ENCODE peak calls at places on chromosomes 5 and 9, in nine cellular contexts. K is tibial nerve, I is transverse colon, Y is sigmoid colon, Z is SK-N-SH, W is stomach, C is upper lobe of left lung, H is esophagus muscularis mucosa, F is HepG2. L is an unnamed sample. For H3K27me3 and H3K36me3, the result is how much of the 10 kb centered on the place peaks cover.

GRCh38 chr5:72611111-72611724 is 104.0 kb upstream of the ZNF366 start:
- DNase-seq in W (peak), Y (peak), C (peak), I (peak), Z (peak), F (peak), H (no peak), K (peak), L (peak)

GRCh38 chr5:81601912-81602311 is 149.0 kb downstream of the SSBP2 start:
- DNase-seq in C (no peak), K (no peak), Z (no peak), W (no peak), H (no peak), F (no peak), Y (no peak), I (no peak), L (no peak)

GRCh38 chr5:173258466-173258865 is 23.5 kb upstream of the NKX2-5 start:
- DNase-seq in Z (no peak), W (no peak), I (no peak), C (no peak), H (no peak), K (no peak), F (no peak), Y (no peak), L (no peak)

GRCh38 chr5:140116716-140117115 is 2.8 kb downstream of the PURA start:
- DNase-seq in C (no peak), F (no peak), H (no peak), W (no peak), Y (no peak), K (no peak), Z (no peak), I (no peak), L (no peak)

GRCh38 chr5:92332039-92332438 is 948.9 kb upstream of the ARRDC3 start:
- DNase-seq in W (no peak), Z (no peak), F (no peak), K (no peak), Y (no peak), I (no peak), H (no peak), C (no peak), L (no peak)

GRCh38 chr5:158819840-158820620 is 279.7 kb downstream of the EBF1 start:
- DNase-seq in Y (no peak), K (no peak), C (no peak), I (no peak), Z (no peak), W (no peak), F (no peak), H (no peak), L (no peak)

GRCh38 chr5:148060881-148061280 is 2.9 kb upstream of the SPINK5 start:
- DNase-seq in F (no peak), W (no peak), H (no peak), I (no peak), K (no peak), Y (no peak), Z (no peak), C (no peak), L (no peak)

GRCh38 chr5:150186796-150187356 is 3.0 kb upstream of the SLC6A7 start:
- DNase-seq in I (no peak), H (no peak), C (no peak), Z (peak), K (no peak), Y (no peak), F (no peak), W (no peak), L (no peak)

GRCh38 chr9:112327718-112328450 is 5.5 kb downstream of the PTBP3 start:
- DNase-seq in W (no peak), Z (no peak), I (no peak), C (no peak), F (no peak), Y (no peak), K (no peak), H (no peak), L (no peak)

GRCh38 chr5:97550164-97550563 is 367.1 kb upstream of the RIOK2 start:
- DNase-seq in W (no peak), Y (no peak), Z (no peak), H (no peak), C (no peak), K (no peak), F (no peak), I (no peak), L (no peak)

GRCh38 chr5:74579215-74579614 is 61.3 kb downstream of the ENC1 start:
- DNase-seq in I (peak), C (no peak), F (no peak), K (no peak), H (no peak), Z (no peak), W (no peak), Y (no peak), L (no peak)

GRCh38 chr5:129724222-129724621 is 23.7 kb upstream of the MINAR2 start:
- DNase-seq in Y (no peak), C (no peak), H (no peak), K (no peak), W (no peak), I (no peak), Z (no peak), F (no peak), L (no peak)

DNA sequence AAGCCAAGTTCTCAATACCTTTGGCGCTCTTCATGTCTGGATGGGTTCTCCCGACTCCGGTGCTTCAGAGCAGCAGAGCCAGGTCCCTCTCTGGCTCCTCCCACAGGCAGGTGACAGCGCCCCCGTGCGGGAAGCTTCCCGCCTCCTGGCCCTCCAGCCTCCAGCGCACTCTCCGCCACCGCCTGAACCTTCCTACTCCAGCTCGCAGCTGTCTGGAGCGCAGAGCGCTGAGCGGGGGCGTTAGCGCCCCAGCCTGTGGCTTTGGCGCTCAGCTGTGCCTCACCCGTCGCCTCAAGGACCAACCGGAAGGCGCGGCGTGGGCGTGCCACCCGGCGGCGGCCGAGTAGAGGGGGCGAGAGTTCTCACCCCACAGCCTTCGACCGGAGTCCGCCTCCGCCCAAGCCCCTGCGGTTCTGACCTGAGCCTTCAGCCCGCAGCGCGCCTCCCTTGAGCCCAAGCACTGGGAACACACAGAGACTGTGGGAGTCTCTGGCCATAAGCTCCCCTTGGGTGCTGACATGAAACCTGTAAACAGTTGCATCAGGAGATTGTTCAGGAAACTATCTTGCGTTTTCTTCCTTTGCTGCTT is at the start of gene SLCO4C1:
- DNase-seq in H (no peak), C (peak), Z (peak), W (peak), I (peak), F (peak), K (no peak), Y (peak), L (no peak)
- H3K27me3 ChIP-seq in H (under half), C (under half), Z (under half), W (under half), I (under half), F (under half), K (under half), Y (under half), L (under half)

DNA sequence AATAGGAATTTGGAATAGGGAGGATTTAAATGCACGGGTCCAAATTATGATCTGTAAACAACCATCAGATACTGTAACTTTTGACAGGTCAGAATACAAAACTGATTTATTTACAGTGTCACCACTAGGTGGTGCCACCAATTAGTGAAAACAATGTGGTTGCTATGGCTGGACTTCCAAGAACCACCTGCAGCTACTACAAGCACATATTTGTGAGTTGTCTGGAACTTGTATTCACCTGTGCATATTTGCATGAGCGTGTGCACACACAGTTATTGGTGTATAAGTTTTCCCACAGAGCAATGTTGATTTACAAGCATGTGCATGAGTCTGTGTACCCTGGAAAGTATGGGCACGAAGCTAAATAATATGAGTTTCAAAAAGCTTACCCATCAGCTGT is 3.0 kb upstream of the HRCT1 start:
- DNase-seq in I (no peak), K (no peak), Z (peak), H (no peak), C (no peak), Y (no peak), W (no peak), F (peak), L (no peak)
- TF ChIP-seq EP300 in I (no peak), K (no peak), Z (no peak), H (no peak), C (no peak), Y (no peak), W (no peak), F (no peak), L (no peak)

GRCh38 chr5:14505310-14506140 is 76.1 kb upstream of the OTULINL start:
- DNase-seq in H (no peak), Y (no peak), C (no peak), K (no peak), I (no peak), F (no peak), W (no peak), Z (peak), L (no peak)

GRCh38 chr5:14503017-14503680 is 78.4 kb upstream of the OTULINL start:
- DNase-seq in C (no peak), H (no peak), F (no peak), I (no peak), W (no peak), Y (no peak), Z (no peak), K (no peak), L (no peak)

GRCh38 chr5:14504816-14505215 is 76.8 kb upstream of the OTULINL start:
- DNase-seq in Y (no peak), W (no peak), H (no peak), Z (no peak), F (no peak), C (no peak), K (no peak), I (no peak), L (no peak)

GRCh38 chr5:14503681-14504331 is 77.8 kb upstream of the OTULINL start:
- DNase-seq in C (no peak), Y (no peak), Z (no peak), H (no peak), I (no peak), W (no peak), F (no peak), K (no peak), L (no peak)

DNA sequence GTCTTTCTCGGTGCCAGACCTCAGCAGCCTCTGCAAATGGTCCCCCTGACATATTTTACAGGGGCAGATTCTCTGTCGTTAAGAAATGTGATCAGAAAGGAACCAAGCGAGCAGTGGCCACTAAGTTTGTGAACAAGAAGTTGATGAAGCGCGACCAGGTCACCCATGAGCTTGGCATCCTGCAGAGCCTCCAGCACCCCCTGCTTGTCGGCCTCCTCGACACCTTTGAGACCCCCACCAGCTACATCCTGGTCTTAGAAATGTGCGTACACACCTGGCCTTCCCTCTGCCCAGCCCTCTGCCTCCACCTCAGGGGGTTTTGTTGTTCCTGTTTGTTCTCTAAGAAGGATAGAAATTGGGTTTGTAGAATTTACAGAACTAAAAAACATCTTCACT is 77.3 kb upstream of the OTULINL start:
- DNase-seq in C (no peak), Z (no peak), K (no peak), I (no peak), F (no peak), W (no peak), Y (no peak), H (no peak), L (no peak)
- H3K36me3 ChIP-seq in C (half or more), Z (half or more), K (under half), I (under half), F (under half), W (half or more), Y (half or more), H (half or more), L (half or more)

GRCh38 chr5:146592342-146592741 is 76.4 kb upstream of the GPR151 start:
- DNase-seq in H (peak), Y (no peak), Z (no peak), K (no peak), F (no peak), W (no peak), I (no peak), C (no peak), L (no peak)
- H3K27me3 ChIP-seq in H (under half), Y (under half), Z (under half), K (under half), F (under half), W (under half), I (under half), C (under half), L (under half)

DNA sequence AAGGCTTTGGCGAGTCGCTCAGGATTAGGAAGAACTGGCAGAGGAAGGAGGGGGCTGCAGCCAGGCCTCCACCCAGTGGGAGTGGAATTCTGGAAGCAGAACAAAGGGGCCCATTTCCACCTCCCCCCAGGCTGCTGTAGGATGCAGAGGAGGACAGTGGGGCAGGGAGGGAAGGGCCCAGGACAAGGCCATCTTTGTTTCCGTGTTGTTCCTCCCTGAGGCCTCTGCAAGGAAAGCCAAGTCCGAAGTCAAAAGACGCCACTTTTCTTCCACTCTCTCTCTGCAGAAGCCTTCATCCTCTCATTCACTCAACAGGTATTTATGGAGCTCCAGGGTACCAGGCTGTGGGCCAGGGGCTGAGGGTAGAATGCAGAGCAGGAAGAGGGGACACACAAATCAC is 70.7 kb downstream of the ENTREP1 start:
- DNase-seq in K (no peak), I (no peak), W (no peak), Z (no peak), Y (no peak), H (no peak), C (no peak), F (no peak), L (no peak)
- TF ChIP-seq EP300 in K (no peak), I (no peak), W (no peak), Z (no peak), Y (no peak), H (no peak), C (no peak), F (no peak), L (no peak)

GRCh38 chr5:43309657-43310056 is 3.6 kb downstream of the HMGCS1 start:
- DNase-seq in K (no peak), C (no peak), H (no peak), Z (no peak), Y (no peak), I (no peak), W (peak), F (no peak), L (no peak)

GRCh38 chr5:43312699-43313034 is 545 bp downstream of the HMGCS1 start:
- DNase-seq in Y (no peak), K (no peak), W (no peak), F (no peak), H (no peak), I (no peak), Z (no peak), C (no peak), L (no peak)

GRCh38 chr5:43312076-43312620 is 1.1 kb downstream of the HMGCS1 start:
- DNase-seq in I (no peak), H (no peak), Y (no peak), C (no peak), W (no peak), Z (no peak), K (no peak), F (no peak), L (no peak)

GRCh38 chr5:43305948-43306563 is 7.2 kb downstream of the HMGCS1 start:
- DNase-seq in I (no peak), F (peak), Z (peak), C (no peak), H (no peak), K (no peak), Y (no peak), W (no peak), L (no peak)

DNA sequence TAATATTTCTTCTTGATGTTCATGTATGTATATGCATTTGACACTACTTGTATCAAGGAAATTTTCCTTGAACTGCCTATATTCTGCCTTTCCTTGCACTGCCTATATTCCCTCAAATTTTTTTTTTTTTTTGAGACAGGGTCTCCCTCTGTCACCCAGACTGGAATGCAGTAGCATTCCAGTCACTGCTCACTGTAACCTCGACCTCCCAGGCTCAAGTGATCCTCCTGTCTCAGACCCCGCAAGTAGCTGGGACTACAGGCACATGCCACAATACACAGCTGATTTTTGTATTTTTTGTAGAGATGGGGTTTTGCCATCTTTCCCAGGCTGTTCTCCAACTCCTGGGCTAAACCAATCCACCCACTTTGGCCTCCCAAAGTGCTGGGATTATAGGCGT is 4.1 kb downstream of the HMGCS1 start:
- DNase-seq in F (no peak), C (no peak), W (no peak), Z (no peak), K (no peak), I (no peak), Y (no peak), H (no peak), L (no peak)
- H3K36me3 ChIP-seq in F (under half), C (under half), W (under half), Z (under half), K (under half), I (under half), Y (under half), H (under half), L (under half)

DNA sequence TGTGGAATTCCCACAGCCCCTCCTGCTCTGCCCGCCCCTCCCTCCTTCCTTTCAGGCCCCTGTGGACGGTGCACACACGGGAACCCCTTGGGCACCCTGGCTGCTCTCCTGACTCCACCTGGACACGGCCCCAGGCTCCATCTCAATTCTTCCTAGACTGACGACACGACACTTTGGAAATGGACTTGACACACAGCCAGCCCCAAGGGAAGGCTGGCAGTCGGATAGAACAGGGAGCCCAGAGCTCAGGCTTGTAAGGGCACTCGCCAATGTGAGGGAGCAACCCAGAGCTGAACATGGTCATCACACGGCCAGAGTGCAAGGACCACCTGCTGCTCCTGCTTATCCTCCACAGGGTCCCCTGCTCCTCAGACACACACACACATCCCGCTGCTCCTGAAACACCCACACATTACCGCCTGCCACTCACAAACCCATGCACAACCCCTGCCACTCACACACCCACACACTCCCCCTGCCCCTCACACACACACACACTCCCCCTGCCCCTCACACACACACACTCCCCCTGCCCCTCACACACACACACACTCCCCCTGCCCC is 8.9 kb downstream of the SLC9A3 start:
- DNase-seq in H (no peak), K (no peak), W (no peak), Z (no peak), I (no peak), F (no peak), Y (no peak), C (no peak), L (no peak)
- H3K27me3 ChIP-seq in H (under half), K (under half), W (half or more), Z (under half), I (under half), F (under half), Y (half or more), C (under half), L (half or more)

GRCh38 chr9:4220361-4220760 is 79.5 kb downstream of the GLIS3 start:
- DNase-seq in F (no peak), W (no peak), Z (no peak), H (no peak), Y (no peak), I (no peak), K (no peak), C (no peak), L (no peak)
- TF ChIP-seq EP300 in F (no peak), W (no peak), Z (no peak), H (no peak), Y (no peak), I (no peak), K (no peak), C (no peak), L (no peak)